ENCODE peak calls at places on chromosomes 7 and 10, in six cellular contexts. Q is ovary, Z is HCT116, X is A549, W is right lobe of liver, L is prostate gland. J is an unnamed sample. For H3K4me1, the result is how much of the 10 kb centered on the place peaks cover.

GRCh38 chr10:48817141-48817540 is 122.5 kb downstream of the LRRC18 start:
- DNase-seq in Q (no peak), Z (no peak), X (no peak), W (no peak), L (no peak), J (no peak)

GRCh38 chr10:69801094-69801433 is 642 bp upstream of the COL13A1 start:
- DNase-seq in Q (peak), Z (peak), X (peak), W (no peak), L (no peak), J (peak)

GRCh38 chr7:130648580-130648979 is 20.0 kb downstream of the COPG2 start:
- DNase-seq in Q (no peak), Z (no peak), X (no peak), W (no peak), L (no peak), J (no peak)

GRCh38 chr7:99437946-99438572 is 539 bp downstream of the PTCD1 start:
- DNase-seq in Q (no peak), Z (no peak), X (no peak), W (no peak), L (no peak), J (peak)

GRCh38 chr7:158473946-158474345 is 113.7 kb downstream of the PTPRN2 start:
- DNase-seq in Q (no peak), Z (no peak), X (no peak), W (no peak), L (no peak), J (no peak)

GRCh38 chr7:85997515-85997914 is 646.2 kb upstream of the GRM3 start:
- DNase-seq in Q (no peak), Z (no peak), X (no peak), W (no peak), L (no peak), J (no peak)

GRCh38 chr7:16627236-16627635 is 18.3 kb downstream of the ANKMY2 start:
- DNase-seq in Q (no peak), Z (no peak), X (no peak), W (no peak), L (no peak), J (no peak)

GRCh38 chr7:68272507-68272906 is 1275.9 kb downstream of the TYW1 start:
- DNase-seq in Q (no peak), Z (no peak), X (no peak), W (no peak), L (no peak), J (no peak)

GRCh38 chr10:123569436-123570010 is 96.6 kb upstream of the GPR26 start:
- DNase-seq in Q (no peak), Z (no peak), X (no peak), W (no peak), L (no peak), J (no peak)

GRCh38 chr10:69451784-69452251 is 553 bp downstream of the TSPAN15 start:
- DNase-seq in Q (no peak), Z (no peak), X (no peak), W (no peak), L (peak), J (no peak)

GRCh38 chr10:101817542-101818118 is 614 bp downstream of the OGA start:
- DNase-seq in Q (peak), Z (peak), X (peak), W (peak), L (peak), J (peak)
- TF ChIP-seq POLR2A in Q (no peak), Z (peak), X (no peak), W (no peak), L (peak), J (peak)

GRCh38 chr10:28897617-28898464 is 220.5 kb downstream of the BAMBI start:
- DNase-seq in Q (no peak), Z (no peak), X (no peak), W (no peak), L (no peak), J (no peak)
- H3K27ac ChIP-seq in Q (no peak), Z (no peak), X (no peak), W (no peak), L (no peak), J (no peak)

DNA sequence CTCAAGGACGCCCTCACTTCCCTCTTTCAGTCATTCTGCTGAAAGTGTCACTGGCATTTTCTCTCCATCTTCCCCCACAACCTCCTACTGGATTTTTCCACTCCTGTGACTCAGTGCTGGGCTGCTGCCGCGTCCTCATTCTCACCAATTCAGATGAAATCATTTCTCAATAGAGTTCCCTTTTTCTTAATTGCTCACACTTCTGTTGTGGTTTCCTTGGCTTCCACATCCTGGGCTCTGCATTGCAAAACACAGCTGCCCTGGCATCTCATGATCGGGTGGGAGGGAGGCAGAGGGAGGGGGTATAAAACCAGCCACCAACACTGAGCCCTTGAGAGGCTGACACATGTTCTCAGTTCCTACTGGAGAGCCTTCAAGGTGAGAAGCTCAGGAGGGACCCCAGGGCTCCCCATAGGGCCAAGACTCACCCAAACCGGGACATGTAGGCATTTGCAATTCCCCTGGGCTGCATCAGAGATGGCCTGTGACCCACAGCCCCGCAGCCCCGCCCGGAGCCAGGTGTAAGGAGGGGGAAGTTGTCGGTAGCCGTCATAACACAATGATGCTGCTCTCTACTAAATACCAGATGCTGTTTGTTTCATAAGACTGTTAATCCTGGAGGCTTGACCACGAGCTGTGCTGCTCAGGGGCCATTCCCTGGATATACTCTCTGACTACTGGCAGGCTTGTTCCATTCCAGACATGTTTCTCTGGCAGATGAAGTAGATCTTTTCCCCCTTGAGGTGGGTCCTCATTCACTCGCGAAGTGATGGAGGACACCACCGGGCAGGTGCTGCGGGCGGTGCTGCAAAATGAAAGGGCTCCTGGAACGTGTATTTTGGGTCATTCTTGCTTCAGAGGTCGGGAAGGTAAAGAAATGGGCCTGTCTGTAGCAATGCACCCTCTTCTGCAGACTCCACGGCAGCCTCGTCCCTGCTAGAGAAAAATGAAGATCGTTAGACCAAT is 61.3 kb downstream of the MKI67 start:
- DNase-seq in Q (no peak), Z (no peak), X (no peak), W (no peak), L (no peak), J (peak)
- H3K4me1 ChIP-seq in Q (under half), Z (under half), X (under half), W (under half), L (under half), J (under half)

DNA sequence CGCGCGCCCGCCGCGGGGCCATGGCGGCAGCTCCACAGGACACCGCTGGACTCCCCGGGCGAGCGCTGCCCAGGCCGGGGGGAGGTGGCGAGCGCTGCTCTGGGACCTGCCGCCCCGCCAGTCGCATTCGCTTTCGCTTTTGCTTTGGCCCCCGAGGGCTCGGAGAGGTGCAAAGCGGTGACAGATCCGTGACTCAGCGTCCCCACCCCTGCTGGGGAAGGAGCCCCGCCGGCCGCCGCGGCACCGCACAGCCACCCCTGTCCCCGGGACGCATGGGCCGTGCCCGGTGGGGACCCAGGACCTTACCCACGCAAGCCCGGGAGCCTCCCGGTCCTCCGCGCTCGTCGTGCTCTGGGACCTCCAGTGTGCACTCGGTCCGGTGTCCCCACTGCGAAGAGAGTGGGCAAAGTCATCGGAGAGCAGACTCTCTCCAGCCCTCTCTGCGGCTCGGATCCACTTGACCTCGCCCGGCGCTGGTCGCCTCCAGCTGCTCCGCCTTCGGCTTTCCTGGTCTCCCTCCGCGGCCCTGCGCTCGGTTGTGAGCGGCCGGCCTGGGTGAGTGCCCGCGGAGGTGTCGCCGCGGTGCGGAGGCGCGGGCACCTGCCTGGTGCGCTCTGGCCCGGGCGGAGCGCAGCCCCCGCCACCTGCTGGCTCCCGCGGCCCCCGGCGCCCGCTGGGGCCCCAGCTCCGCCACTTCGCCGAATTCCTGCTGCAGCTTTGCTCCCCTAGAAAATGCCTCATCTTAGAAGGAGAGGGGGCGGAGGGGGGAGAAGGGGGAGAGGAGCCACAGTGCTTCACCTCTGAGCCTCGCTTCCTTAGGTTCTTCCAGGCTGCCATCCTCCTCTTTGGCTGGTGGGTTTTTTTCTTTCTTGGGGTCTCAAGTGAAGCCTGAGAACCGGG is at the start of gene IL15RA:
- DNase-seq in Q (peak), Z (peak), X (peak), W (peak), L (peak), J (peak)
- TF ChIP-seq POLR2A in Q (no peak), Z (no peak), X (no peak), W (peak), L (peak), J (peak)

GRCh38 chr7:33276729-33277128 is 147.4 kb downstream of the BBS9 start:
- DNase-seq in Q (no peak), Z (no peak), X (no peak), W (no peak), L (no peak), J (no peak)

GRCh38 chr7:33276325-33276724 is 147.0 kb downstream of the BBS9 start:
- DNase-seq in Q (no peak), Z (no peak), X (no peak), W (no peak), L (no peak), J (no peak)

GRCh38 chr7:33278095-33278494 is 148.7 kb downstream of the BBS9 start:
- DNase-seq in Q (no peak), Z (no peak), X (no peak), W (no peak), L (no peak), J (no peak)
- H3K27ac ChIP-seq in Q (no peak), Z (no peak), X (no peak), W (no peak), L (no peak), J (no peak)

J was measured in Peyer's patch.